ENCODE peak calls at places on chromosomes 7 and 10, in eight cellular contexts. O is sigmoid colon, M is tibial nerve, J is esophagus squamous epithelium, C is body of pancreas, Z is heart left ventricle, U is spleen, I is right lobe of liver. Y is an unnamed sample.

GRCh38 chr10:132909491-132910071 is 32.8 kb downstream of the CFAP46 start:
- DNase-seq in O (peak), M (no peak), J (no peak), C (no peak), Z (no peak), U (peak), I (peak), Y (no peak)

GRCh38 chr7:115297651-115298050 is 375.8 kb downstream of the MDFIC start:
- DNase-seq in O (no peak), M (no peak), J (no peak), C (peak), Z (no peak), U (no peak), I (no peak), Y (no peak)

GRCh38 chr7:44368885-44369284 is 43.5 kb upstream of the CAMK2B start:
- DNase-seq in O (no peak), M (no peak), J (no peak), C (no peak), Z (no peak), U (no peak), I (no peak), Y (no peak)

GRCh38 chr10:104331208-104331838 is 6.9 kb downstream of the ITPRIP start:
- DNase-seq in O (peak), M (no peak), J (no peak), C (no peak), Z (peak), U (peak), I (no peak), Y (no peak)

GRCh38 chr7:95396136-95397032 is at the start of gene PON3:
- DNase-seq in O (peak), M (no peak), J (no peak), C (peak), Z (peak), U (peak), I (peak), Y (peak)

GRCh38 chr10:97632949-97633884 is at the start of gene MORN4:
- DNase-seq in O (peak), M (peak), J (peak), C (peak), Z (peak), U (peak), I (peak), Y (peak)

GRCh38 chr7:116271161-116271979 is 61.0 kb downstream of the TES start:
- DNase-seq in O (no peak), M (peak), J (no peak), C (no peak), Z (no peak), U (no peak), I (no peak), Y (no peak)

GRCh38 chr7:83155407-83155806 is 7.3 kb downstream of the PCLO start:
- DNase-seq in O (no peak), M (no peak), J (no peak), C (no peak), Z (no peak), U (peak), I (no peak), Y (no peak)

GRCh38 chr10:61923210-61924024 is 21.9 kb downstream of the ARID5B start:
- DNase-seq in O (no peak), M (no peak), J (no peak), C (peak), Z (no peak), U (no peak), I (no peak), Y (no peak)

GRCh38 chr7:103540986-103541385 is 95.0 kb upstream of the SLC26A5 start:
- DNase-seq in O (no peak), M (no peak), J (no peak), C (peak), Z (peak), U (no peak), I (peak), Y (no peak)

GRCh38 chr10:36349445-36350063 is 707.5 kb upstream of the FZD8 start:
- DNase-seq in O (no peak), M (no peak), J (no peak), C (no peak), Z (peak), U (no peak), I (no peak), Y (no peak)

GRCh38 chr7:79434867-79435266 is 18.6 kb downstream of the MAGI2 start:
- DNase-seq in O (no peak), M (no peak), J (no peak), C (no peak), Z (no peak), U (no peak), I (no peak), Y (no peak)

GRCh38 chr7:129950191-129950940 is 2.4 kb downstream of the UBE2H start:
- DNase-seq in O (peak), M (no peak), J (no peak), C (peak), Z (no peak), U (no peak), I (no peak), Y (peak)

GRCh38 chr10:34994565-34995142 is 95.5 kb downstream of the CUL2 start:
- DNase-seq in O (no peak), M (peak), J (no peak), C (peak), Z (no peak), U (no peak), I (no peak), Y (no peak)

GRCh38 chr7:30970074-30970473 is 6.3 kb downstream of the GHRHR start:
- DNase-seq in O (no peak), M (no peak), J (no peak), C (no peak), Z (no peak), U (no peak), I (no peak), Y (no peak)

GRCh38 chr7:40232242-40232929 is 97.6 kb downstream of the SUGCT start:
- DNase-seq in O (no peak), M (peak), J (no peak), C (peak), Z (no peak), U (no peak), I (no peak), Y (no peak)

GRCh38 chr10:127968027-127968441 is 61.1 kb downstream of the PTPRE start:
- DNase-seq in O (no peak), M (no peak), J (no peak), C (no peak), Z (no peak), U (no peak), I (no peak), Y (no peak)

GRCh38 chr7:24777811-24778210 is 20.5 kb upstream of the GSDME start:
- DNase-seq in O (no peak), M (no peak), J (no peak), C (no peak), Z (no peak), U (no peak), I (no peak), Y (no peak)

GRCh38 chr10:100755821-100756220 is 10.4 kb downstream of the PAX2 start:
- DNase-seq in O (no peak), M (no peak), J (no peak), C (no peak), Z (no peak), U (no peak), I (no peak), Y (no peak)

GRCh38 chr7:132390705-132391104 is 185.6 kb downstream of the PLXNA4 start:
- DNase-seq in O (no peak), M (no peak), J (no peak), C (no peak), Z (no peak), U (no peak), I (no peak), Y (no peak)

GRCh38 chr7:70681847-70682350 is 450.0 kb upstream of the GALNT17 start:
- DNase-seq in O (no peak), M (no peak), J (no peak), C (no peak), Z (no peak), U (no peak), I (no peak), Y (peak)

GRCh38 chr10:86411852-86412550 is 45.4 kb upstream of the GRID1 start:
- DNase-seq in O (no peak), M (no peak), J (no peak), C (no peak), Z (no peak), U (no peak), I (no peak), Y (no peak)

GRCh38 chr10:44042075-44042770 is 342.7 kb downstream of the CXCL12 start:
- DNase-seq in O (no peak), M (no peak), J (no peak), C (no peak), Z (no peak), U (no peak), I (no peak), Y (no peak)

GRCh38 chr10:97851341-97852001 is 1.8 kb downstream of the GOLGA7B start:
- DNase-seq in O (no peak), M (no peak), J (no peak), C (no peak), Z (no peak), U (peak), I (no peak), Y (no peak)

GRCh38 chr10:72557362-72557761 is 68.5 kb downstream of the MICU1 start:
- DNase-seq in O (no peak), M (no peak), J (no peak), C (no peak), Z (no peak), U (no peak), I (no peak), Y (no peak)

GRCh38 chr10:83991986-83992753 is 147.1 kb upstream of the GHITM start:
- DNase-seq in O (no peak), M (no peak), J (no peak), C (peak), Z (no peak), U (no peak), I (no peak), Y (peak)

GRCh38 chr7:42931447-42931833 is 534 bp downstream of the PSMA2 start:
- DNase-seq in O (no peak), M (no peak), J (no peak), C (no peak), Z (no peak), U (no peak), I (no peak), Y (no peak)

GRCh38 chr10:94546616-94547175 is 1.1 kb downstream of the HELLS start:
- DNase-seq in O (no peak), M (no peak), J (no peak), C (no peak), Z (no peak), U (no peak), I (no peak), Y (no peak)

GRCh38 chr10:100710151-100710871 is 35.1 kb upstream of the PAX2 start:
- DNase-seq in O (no peak), M (no peak), J (no peak), C (no peak), Z (no peak), U (peak), I (no peak), Y (no peak)

GRCh38 chr10:7817984-7818294 is 366 bp upstream of the TAF3 start:
- DNase-seq in O (no peak), M (no peak), J (no peak), C (no peak), Z (no peak), U (no peak), I (no peak), Y (no peak)

GRCh38 chr7:45233249-45233775 is 75.7 kb downstream of the RAMP3 start:
- DNase-seq in O (no peak), M (no peak), J (no peak), C (no peak), Z (no peak), U (no peak), I (no peak), Y (no peak)

GRCh38 chr10:95480102-95480900 is 80.9 kb downstream of the SORBS1 start:
- DNase-seq in O (peak), M (peak), J (no peak), C (no peak), Z (peak), U (no peak), I (peak), Y (no peak)

GRCh38 chr7:108290344-108291134 is 160.4 kb upstream of the LAMB4 start:
- DNase-seq in O (no peak), M (no peak), J (no peak), C (no peak), Z (no peak), U (no peak), I (no peak), Y (no peak)

GRCh38 chr7:112996472-112996871 is 90.2 kb downstream of the GPR85 start:
- DNase-seq in O (no peak), M (no peak), J (no peak), C (no peak), Z (no peak), U (no peak), I (no peak), Y (no peak)

GRCh38 chr7:10889266-10889898 is 84.3 kb upstream of the PHF14 start:
- DNase-seq in O (no peak), M (no peak), J (peak), C (peak), Z (peak), U (no peak), I (no peak), Y (no peak)

GRCh38 chr7:2688409-2689342 is 674 bp downstream of the AMZ1 start:
- DNase-seq in O (no peak), M (no peak), J (no peak), C (no peak), Z (no peak), U (peak), I (no peak), Y (no peak)

DNA sequence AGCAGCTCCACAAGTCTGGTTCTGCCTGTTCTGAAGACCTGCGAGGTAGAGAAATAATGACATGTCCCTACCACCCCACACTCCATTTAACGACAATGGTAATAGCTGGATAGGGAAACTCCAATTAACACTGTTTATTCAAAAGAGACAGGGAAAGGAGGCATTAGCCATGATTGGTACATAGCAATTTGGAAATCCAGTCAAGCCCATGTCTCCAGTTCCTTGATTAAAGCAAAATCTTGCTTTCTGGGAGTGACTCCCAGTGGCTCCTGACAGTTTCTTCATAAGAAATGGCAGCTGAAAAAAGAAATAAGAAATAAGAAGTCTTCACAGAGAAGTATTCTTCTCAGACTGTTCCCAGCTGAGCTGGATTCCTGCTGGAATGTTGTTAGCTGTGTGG is 140.7 kb upstream of the LYZL2 start:
- DNase-seq in O (no peak), M (no peak), J (no peak), C (no peak), Z (no peak), U (no peak), I (no peak), Y (no peak)
- H3K27ac ChIP-seq in O (no peak), M (no peak), J (no peak), C (no peak), Z (no peak), U (no peak), I (no peak), Y (no peak)

GRCh38 chr7:33062782-33063443 is 337 bp upstream of the NT5C3A start:
- DNase-seq in O (peak), M (peak), J (peak), C (peak), Z (peak), U (peak), I (peak), Y (peak)

GRCh38 chr7:33059635-33060034 is 2.9 kb downstream of the NT5C3A start:
- DNase-seq in O (no peak), M (no peak), J (no peak), C (no peak), Z (no peak), U (no peak), I (no peak), Y (no peak)

GRCh38 chr7:33065981-33066380 is 3.4 kb upstream of the NT5C3A start:
- DNase-seq in O (no peak), M (no peak), J (no peak), C (no peak), Z (no peak), U (no peak), I (no peak), Y (no peak)

GRCh38 chr7:33061282-33061928 is 1.2 kb downstream of the NT5C3A start:
- DNase-seq in O (no peak), M (no peak), J (no peak), C (no peak), Z (no peak), U (no peak), I (no peak), Y (no peak)

GRCh38 chr7:33062023-33062781 is at the start of gene NT5C3A:
- DNase-seq in O (peak), M (peak), J (no peak), C (peak), Z (peak), U (peak), I (peak), Y (peak)
- TF ChIP-seq POLR2A in O (peak), M (peak), J (no peak), C (peak), Z (peak), U (no peak), I (peak), Y (peak)

GRCh38 chr10:113127285-113128283 is 177.5 kb downstream of the TCF7L2 start:
- DNase-seq in O (no peak), M (no peak), J (no peak), C (no peak), Z (no peak), U (no peak), I (no peak), Y (no peak)

GRCh38 chr10:113131611-113132330 is 181.7 kb downstream of the TCF7L2 start:
- DNase-seq in O (no peak), M (peak), J (no peak), C (no peak), Z (no peak), U (no peak), I (no peak), Y (no peak)

GRCh38 chr10:113128450-113129105 is 178.5 kb downstream of the TCF7L2 start:
- DNase-seq in O (no peak), M (no peak), J (no peak), C (no peak), Z (no peak), U (no peak), I (no peak), Y (no peak)

GRCh38 chr10:113126506-113127192 is 176.6 kb downstream of the TCF7L2 start:
- DNase-seq in O (peak), M (peak), J (no peak), C (peak), Z (peak), U (peak), I (peak), Y (peak)

DNA sequence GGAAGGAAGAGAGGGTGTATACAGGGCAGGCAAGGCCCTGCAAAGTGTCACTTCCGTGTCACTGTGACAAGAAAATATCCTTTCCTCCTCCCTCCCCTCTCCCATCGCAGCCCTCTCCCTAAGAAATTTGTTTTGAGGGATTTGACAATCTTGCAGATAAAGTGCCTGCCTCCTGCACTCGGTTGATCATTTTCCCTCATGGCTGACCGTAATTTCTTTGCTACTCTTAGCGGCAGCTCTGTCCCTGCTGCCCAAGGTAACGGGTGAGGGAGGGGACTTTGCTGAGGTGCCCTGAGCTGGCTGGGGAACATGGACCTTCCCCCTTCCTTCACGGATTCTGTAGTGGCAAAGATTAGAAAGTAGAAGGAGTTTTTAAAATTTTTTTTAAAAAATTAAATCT is 179.1 kb downstream of the TCF7L2 start:
- DNase-seq in O (no peak), M (no peak), J (no peak), C (no peak), Z (no peak), U (no peak), I (no peak), Y (no peak)
- H3K27ac ChIP-seq in O (peak), M (no peak), J (peak), C (peak), Z (peak), U (peak), I (no peak), Y (no peak)

GRCh38 chr10:63707254-63707910 is 186.2 kb downstream of the REEP3 start:
- DNase-seq in O (no peak), M (peak), J (no peak), C (peak), Z (peak), U (no peak), I (no peak), Y (no peak)
- TF ChIP-seq POLR2A in O (no peak), M (no peak), J (no peak), C (peak), Z (no peak), U (no peak), I (no peak), Y (no peak)

GRCh38 chr10:79437111-79437814 is 8.2 kb downstream of the ZCCHC24 start:
- DNase-seq in O (no peak), M (no peak), J (no peak), C (no peak), Z (no peak), U (peak), I (no peak), Y (peak)
- H3K27ac ChIP-seq in O (peak), M (peak), J (peak), C (no peak), Z (no peak), U (no peak), I (no peak), Y (peak)